ENCODE peak calls at places on chromosomes 2 and 18, in nine cellular contexts. G is lower leg skin, X is mucosa of descending colon, J is mesothelial cell of epicardium, N is neural progenitor cell, A is pancreas, T is GM12865, B is ovary, Y is endothelial cell. H is an unnamed sample.

GRCh38 chr18:24128700-24129099 is 10.2 kb upstream of the CABYR start:
- DNase-seq in G (no peak), X (no peak), J (no peak), N (no peak), A (no peak), T (no peak), B (no peak), Y (no peak), H (no peak)

GRCh38 chr2:12102679-12103078 is 356.2 kb downstream of the LPIN1 start:
- DNase-seq in G (no peak), X (no peak), J (no peak), N (no peak), A (no peak), T (no peak), B (no peak), Y (no peak), H (no peak)

GRCh38 chr18:1002653-1003178 is 98.0 kb downstream of the ADCYAP1 start:
- DNase-seq in G (no peak), X (no peak), J (no peak), N (no peak), A (no peak), T (no peak), B (no peak), Y (no peak), H (no peak)

GRCh38 chr2:189533274-189534035 is 47.1 kb downstream of the SLC40A1 start:
- DNase-seq in G (no peak), X (no peak), J (no peak), N (no peak), A (no peak), T (no peak), B (no peak), Y (no peak), H (no peak)

GRCh38 chr2:109438773-109439191 is 175.0 kb downstream of the SEPTIN10 start:
- DNase-seq in G (peak; percentile 63), X (no peak), J (no peak), N (no peak), A (no peak), T (no peak), B (no peak), Y (no peak), H (no peak)

GRCh38 chr2:18791172-18791797 is 201.9 kb upstream of the NT5C1B start:
- DNase-seq in G (no peak), X (no peak), J (no peak), N (no peak), A (peak; percentile 32), T (no peak), B (no peak), Y (no peak), H (no peak)

GRCh38 chr2:120873958-120874357 is 138.3 kb downstream of the GLI2 start:
- DNase-seq in G (no peak), X (no peak), J (no peak), N (no peak), A (no peak), T (no peak), B (no peak), Y (no peak), H (no peak)

GRCh38 chr2:120804446-120804845 is 68.8 kb downstream of the GLI2 start:
- DNase-seq in G (no peak), X (no peak), J (no peak), N (no peak), A (peak; percentile 25), T (no peak), B (no peak), Y (no peak), H (no peak)

GRCh38 chr2:237604960-237605359 is 14.4 kb upstream of the RAB17 start:
- DNase-seq in G (no peak), X (no peak), J (no peak), N (no peak), A (no peak), T (no peak), B (no peak), Y (no peak), H (no peak)

GRCh38 chr2:241849616-241850543 is 8.8 kb downstream of the PDCD1 start:
- DNase-seq in G (peak; percentile 60), X (no peak), J (no peak), N (no peak), A (peak; percentile 36), T (peak; percentile 0), B (no peak), Y (no peak), H (peak; percentile 23)

GRCh38 chr2:169354244-169354643 is 8.1 kb downstream of the LRP2 start:
- DNase-seq in G (no peak), X (no peak), J (no peak), N (no peak), A (no peak), T (no peak), B (no peak), Y (no peak), H (no peak)

GRCh38 chr2:239339726-239340654 is 60.8 kb downstream of the HDAC4 start:
- DNase-seq in G (peak; percentile 76), X (no peak), J (no peak), N (no peak), A (no peak), T (peak; percentile 22), B (no peak), Y (no peak), H (peak; percentile 58)

GRCh38 chr2:215745316-215745715 is 268.0 kb downstream of the MREG start:
- DNase-seq in G (no peak), X (no peak), J (no peak), N (no peak), A (no peak), T (no peak), B (no peak), Y (no peak), H (no peak)

GRCh38 chr2:134337617-134338016 is 83.7 kb downstream of the MGAT5 start:
- DNase-seq in G (no peak), X (no peak), J (no peak), N (no peak), A (no peak), T (no peak), B (no peak), Y (no peak), H (no peak)

GRCh38 chr2:161239416-161240109 is 68.7 kb upstream of the PSMD14 start:
- DNase-seq in G (no peak), X (peak; percentile 51), J (no peak), N (peak; percentile 93), A (no peak), T (no peak), B (peak; percentile 13), Y (peak; percentile 14), H (no peak)

GRCh38 chr2:25238920-25239319 is 70.5 kb upstream of the POMC start:
- DNase-seq in G (no peak), X (no peak), J (no peak), N (no peak), A (no peak), T (no peak), B (no peak), Y (no peak), H (no peak)

GRCh38 chr2:109275120-109276040 is 146.4 kb downstream of the SH3RF3 start:
- DNase-seq in G (no peak), X (no peak), J (no peak), N (no peak), A (no peak), T (no peak), B (no peak), Y (no peak), H (no peak)

GRCh38 chr2:237791977-237792727 is 6.4 kb upstream of the RBM44 start:
- DNase-seq in G (no peak), X (no peak), J (no peak), N (peak; percentile 43), A (no peak), T (no peak), B (no peak), Y (peak; percentile 27), H (no peak)

GRCh38 chr2:161104054-161104553 is 56.1 kb upstream of the TANK start:
- DNase-seq in G (no peak), X (no peak), J (no peak), N (no peak), A (no peak), T (peak; percentile 87), B (no peak), Y (no peak), H (peak; percentile 35)

GRCh38 chr18:79765491-79766245 is 32.1 kb upstream of the KCNG2 start:
- DNase-seq in G (peak; percentile 40), X (peak; percentile 16), J (no peak), N (no peak), A (no peak), T (no peak), B (no peak), Y (no peak), H (no peak)
- TF ChIP-seq CTCF in G (no peak), X (no peak), J (no peak), N (no peak), A (no peak), T (no peak), B (no peak), Y (no peak), H (no peak)

GRCh38 chr2:126776701-126777619 is 121.0 kb downstream of the GYPC start:
- DNase-seq in G (peak; percentile 96), X (peak; percentile 82), J (peak; percentile 90), N (peak; percentile 88), A (peak; percentile 91), T (peak; percentile 79), B (peak; percentile 72), Y (peak; percentile 89), H (peak; percentile 87)

GRCh38 chr2:126776255-126776654 is 120.3 kb downstream of the GYPC start:
- DNase-seq in G (no peak), X (no peak), J (no peak), N (peak; percentile 9), A (no peak), T (no peak), B (no peak), Y (peak; percentile 12), H (no peak)

GRCh38 chr2:126778561-126779285 is 120.0 kb upstream of the TEX51 start:
- DNase-seq in G (no peak), X (no peak), J (no peak), N (peak; percentile 33), A (no peak), T (no peak), B (no peak), Y (no peak), H (no peak)

GRCh38 chr2:126779286-126779605 is 119.4 kb upstream of the TEX51 start:
- DNase-seq in G (no peak), X (no peak), J (no peak), N (peak; percentile 29), A (no peak), T (no peak), B (no peak), Y (no peak), H (no peak)

GRCh38 chr2:126777620-126777978 is 121.1 kb upstream of the TEX51 start:
- DNase-seq in G (no peak), X (no peak), J (no peak), N (no peak), A (no peak), T (no peak), B (no peak), Y (no peak), H (no peak)
- TF ChIP-seq CTCF in G (no peak), X (no peak), J (no peak), N (no peak), A (no peak), T (no peak), B (no peak), Y (no peak), H (no peak)

GRCh38 chr2:131040661-131041401 is 52.4 kb downstream of the FAM168B start:
- DNase-seq in G (peak; percentile 49), X (no peak), J (peak; percentile 34), N (no peak), A (peak; percentile 85), T (no peak), B (no peak), Y (no peak), H (no peak)
- TF ChIP-seq CTCF in G (no peak), X (no peak), J (no peak), N (peak; percentile 29), A (no peak), T (no peak), B (no peak), Y (no peak), H (no peak)

GRCh38 chr2:200665626-200666453 is 80.0 kb downstream of the AOX1 start:
- DNase-seq in G (no peak), X (no peak), J (no peak), N (no peak), A (no peak), T (no peak), B (no peak), Y (no peak), H (no peak)
- TF ChIP-seq CTCF in G (no peak), X (no peak), J (no peak), N (no peak), A (no peak), T (no peak), B (no peak), Y (no peak), H (no peak)